ENCODE peak calls at places on chromosomes 4 and X, in eight cellular contexts. X, D, S, G, H, B, P and N are unnamed samples.
A peak's percentile ranks its signal among the peaks of the same experiment; 100 is the strongest.

GRCh38 chrX:13721819-13722527 is 12.4 kb downstream of the TRAPPC2 start:
- DNase-seq in X (no peak), D (no peak), S (no peak), G (peak; percentile 60), H (no peak), B (no peak), P (peak; percentile 66), N (peak; percentile 25)

GRCh38 chr4:127622923-127623754 is 9.6 kb upstream of the INTU start:
- DNase-seq in X (peak; percentile 25), D (peak; percentile 29), S (peak; percentile 49), G (no peak), H (no peak), B (no peak), P (no peak), N (peak; percentile 29)

GRCh38 chr4:153064571-153064970 is 128.4 kb downstream of the FHDC1 start:
- DNase-seq in X (no peak), D (no peak), S (no peak), G (no peak), H (no peak), B (no peak), P (no peak), N (no peak)

GRCh38 chrX:50107470-50107869 is 93.3 kb downstream of the AKAP4 start:
- DNase-seq in X (no peak), D (no peak), S (no peak), G (no peak), H (no peak), B (no peak), P (no peak), N (no peak)

GRCh38 chr4:52234539-52235174 is 183.6 kb downstream of the SPATA18 start:
- DNase-seq in X (no peak), D (no peak), S (no peak), G (no peak), H (no peak), B (no peak), P (no peak), N (peak; percentile 17)

GRCh38 chr4:139795915-139796314 is 130.3 kb downstream of the MGST2 start:
- DNase-seq in X (no peak), D (no peak), S (no peak), G (no peak), H (no peak), B (no peak), P (no peak), N (no peak)

GRCh38 chr4:107818301-107818910 is 6.3 kb upstream of the SGMS2 start:
- DNase-seq in X (no peak), D (no peak), S (no peak), G (no peak), H (no peak), B (no peak), P (no peak), N (peak; percentile 19)

GRCh38 chrX:22276781-22277180 is 4.1 kb downstream of the CBLL2 start:
- DNase-seq in X (no peak), D (no peak), S (no peak), G (no peak), H (no peak), B (no peak), P (no peak), N (no peak)

GRCh38 chr4:83890231-83890630 is 354.3 kb downstream of the GPAT3 start:
- DNase-seq in X (no peak), D (no peak), S (no peak), G (no peak), H (no peak), B (no peak), P (no peak), N (peak; percentile 38)

GRCh38 chrX:105618393-105619101 is 203.8 kb upstream of the NRK start:
- DNase-seq in X (no peak), D (no peak), S (no peak), G (no peak), H (no peak), B (no peak), P (no peak), N (no peak)

GRCh38 chr4:33715996-33716395 is 2528.3 kb downstream of the ARAP2 start:
- DNase-seq in X (no peak), D (no peak), S (no peak), G (no peak), H (no peak), B (no peak), P (no peak), N (peak; percentile 19)

GRCh38 chrX:132638313-132638712 is 149.5 kb upstream of the MBNL3 start:
- DNase-seq in X (no peak), D (no peak), S (no peak), G (no peak), H (no peak), B (no peak), P (no peak), N (no peak)

GRCh38 chr4:35151816-35152572 is 1092.3 kb downstream of the ARAP2 start:
- DNase-seq in X (no peak), D (no peak), S (no peak), G (no peak), H (no peak), B (peak; percentile 7), P (peak; percentile 3), N (no peak)

GRCh38 chrX:143754183-143754582 is 33.6 kb upstream of the SPANXN2 start:
- DNase-seq in X (no peak), D (no peak), S (no peak), G (no peak), H (no peak), B (no peak), P (no peak), N (no peak)

GRCh38 chr4:26022346-26022891 is 108.4 kb downstream of the SMIM20 start:
- DNase-seq in X (no peak), D (no peak), S (no peak), G (peak; percentile 26), H (no peak), B (no peak), P (no peak), N (peak; percentile 56)

GRCh38 chr4:24657768-24658617 is 73.6 kb upstream of the DHX15 start:
- DNase-seq in X (peak; percentile 26), D (no peak), S (no peak), G (no peak), H (no peak), B (no peak), P (peak; percentile 65), N (peak; percentile 64)

GRCh38 chrX:106300656-106301055 is 132.6 kb downstream of the PWWP3B start:
- DNase-seq in X (no peak), D (no peak), S (no peak), G (no peak), H (no peak), B (no peak), P (no peak), N (no peak)

DNA sequence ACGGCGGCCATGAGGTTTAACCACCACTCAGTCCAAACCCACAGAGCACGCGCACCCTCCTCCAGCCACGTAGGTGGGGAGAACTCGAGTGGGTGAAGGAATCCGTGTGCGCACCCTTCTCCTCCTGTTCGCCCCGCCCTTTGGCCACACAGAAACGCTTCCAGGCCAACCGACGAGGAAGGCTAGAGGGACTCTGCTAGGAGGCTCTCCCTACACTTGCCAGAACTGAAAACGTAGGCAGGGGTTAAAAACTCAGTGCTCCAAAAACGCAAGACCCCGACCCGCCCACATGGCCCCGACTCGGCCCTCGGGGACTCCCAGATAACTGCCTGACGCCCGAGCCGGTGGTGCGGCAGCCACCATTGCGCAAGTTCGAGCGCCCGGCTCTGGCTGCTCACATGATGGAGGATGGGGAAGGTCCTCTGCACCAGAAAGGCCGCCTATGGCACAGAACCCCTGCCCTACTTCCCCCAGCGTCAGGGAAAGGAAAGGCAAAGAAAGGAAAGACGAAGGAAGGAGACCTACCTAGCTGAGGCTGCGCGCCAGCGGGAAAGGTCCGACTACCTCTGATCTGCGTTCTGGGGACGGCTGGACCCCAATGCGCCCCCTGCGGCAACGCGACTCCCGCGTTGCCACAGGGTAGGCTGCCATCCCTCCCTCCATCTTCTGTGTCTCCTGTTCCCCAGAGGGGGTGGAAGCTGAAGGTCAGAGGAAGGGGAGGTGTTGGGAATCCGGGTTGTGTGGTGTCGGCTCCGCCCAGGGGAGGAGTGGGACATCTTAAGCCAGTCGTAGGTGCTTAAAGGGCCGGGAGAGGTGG is 201.9 kb upstream of the AGTR2 start:
- DNase-seq in X (peak; percentile 41), D (peak; percentile 20), S (peak; percentile 67), G (no peak), H (no peak), B (peak; percentile 82), P (no peak), N (no peak)
- H3K4me3 ChIP-seq in X (peak overlapping the region; percentile 69), D (peak overlapping the region; percentile 52), S (peak overlapping the region; percentile 52), G (no peak overlapping the region), H (no peak overlapping the region), B (peak overlapping the region; percentile 89), P (no peak overlapping the region), N (peak overlapping the region; percentile 61)

GRCh38 chr4:15470149-15470520 is 453 bp downstream of the CC2D2A start:
- DNase-seq in X (no peak), D (no peak), S (no peak), G (no peak), H (no peak), B (no peak), P (no peak), N (no peak)

GRCh38 chr4:15466596-15466995 is 3.1 kb upstream of the CC2D2A start:
- DNase-seq in X (no peak), D (no peak), S (no peak), G (no peak), H (no peak), B (no peak), P (no peak), N (no peak)

GRCh38 chr4:15469402-15470148 is at the start of gene CC2D2A:
- DNase-seq in X (no peak), D (no peak), S (no peak), G (no peak), H (no peak), B (no peak), P (no peak), N (peak; percentile 60)
- H3K27ac ChIP-seq in X (peak within 1 kb of the TSS; percentile 73), D (peak within 1 kb of the TSS; percentile 64), S (no peak within 1 kb of the TSS), G (no peak within 1 kb of the TSS), H (no peak within 1 kb of the TSS), B (no peak within 1 kb of the TSS), P (no peak within 1 kb of the TSS), N (peak within 1 kb of the TSS; percentile 52)

DNA sequence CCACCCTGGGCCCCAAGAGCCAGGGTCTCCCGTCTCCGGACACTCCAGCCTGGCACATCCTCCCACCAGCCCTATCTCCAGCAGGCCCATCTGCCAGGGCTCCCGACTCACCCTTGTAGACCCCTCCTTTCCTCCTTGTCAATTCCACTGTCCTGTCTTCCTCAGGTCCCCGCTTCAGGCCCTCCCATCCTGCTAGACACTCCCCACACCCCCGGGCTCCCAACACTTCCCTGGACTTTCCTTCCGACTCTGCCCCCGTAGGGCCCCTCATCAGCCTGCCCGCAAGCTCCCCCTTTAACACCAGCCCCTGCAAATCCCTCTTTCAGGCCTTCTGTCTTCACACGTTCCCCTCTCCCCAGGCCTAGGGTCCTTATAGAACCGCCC is 1.1 kb downstream of the PRAF2 start:
- DNase-seq in X (no peak), D (no peak), S (no peak), G (no peak), H (no peak), B (no peak), P (no peak), N (no peak)
- H3K4me3 ChIP-seq in X (peak overlapping the region; percentile 70), D (peak overlapping the region; percentile 7), S (peak overlapping the region; percentile 72), G (peak overlapping the region; percentile 76), H (no peak overlapping the region), B (peak overlapping the region; percentile 93), P (no peak overlapping the region), N (peak overlapping the region; percentile 79)

DNA sequence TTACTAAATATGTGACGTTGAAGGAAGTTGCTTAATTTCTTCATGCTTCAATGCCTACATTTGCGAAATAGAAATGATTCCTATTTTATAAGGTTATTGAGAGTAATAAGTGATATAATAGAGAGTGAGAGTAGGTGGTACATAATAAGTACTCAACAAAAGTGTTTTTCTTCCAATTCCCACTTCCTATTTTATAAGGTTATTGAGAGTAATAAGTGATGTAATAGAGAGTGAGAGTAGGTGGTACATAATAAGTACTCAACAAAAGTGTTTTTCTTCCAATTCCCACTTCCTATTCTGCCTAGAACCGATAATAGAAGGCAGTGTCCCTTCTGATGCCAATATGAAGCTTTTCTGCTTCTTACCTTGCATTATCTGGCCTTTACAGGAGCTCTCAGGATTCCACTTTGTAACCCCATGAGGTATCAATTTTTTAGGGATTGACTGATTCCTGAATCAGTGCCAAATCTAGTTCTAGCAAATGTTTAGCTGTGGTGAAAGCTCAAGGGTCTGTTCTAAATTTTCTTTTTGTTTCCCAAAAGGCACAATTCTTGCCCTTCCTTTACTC is 31.4 kb downstream of the VSIG4 start:
- DNase-seq in X (no peak), D (no peak), S (no peak), G (no peak), H (no peak), B (no peak), P (no peak), N (no peak)
- H3K27ac ChIP-seq in X (no peak overlapping the region), D (no peak overlapping the region), S (no peak overlapping the region), G (no peak overlapping the region), H (peak overlapping the region; percentile 33), B (no peak overlapping the region), P (no peak overlapping the region), N (no peak overlapping the region)